ENCODE peak calls at places on chromosomes 3 and 15, in ten cellular contexts. F is sciatic nerve, Q is brain microvascular endothelial cell, A is Right ventricle myocardium superior, T is GF-D8, B is ovary, C is dermis blood vessel endothelial cell, L is endothelial cell, O is A549, X is AG09309. Z is an unnamed sample.

GRCh38 chr15:84953136-84953535 is 28.5 kb upstream of the PDE8A start:
- DNase-seq in F (no peak), Q (no peak), A (no peak), T (no peak), B (no peak), C (peak), L (no peak), O (no peak), X (no peak), Z (no peak)

GRCh38 chr15:68667800-68668625 is 89.2 kb downstream of the CORO2B start:
- DNase-seq in F (peak), Q (no peak), A (no peak), T (no peak), B (no peak), C (no peak), L (no peak), O (no peak), X (no peak), Z (no peak)

GRCh38 chr3:64216706-64217105 is 8.6 kb downstream of the PRICKLE2 start:
- DNase-seq in F (no peak), Q (no peak), A (no peak), T (no peak), B (no peak), C (no peak), L (no peak), O (no peak), X (no peak), Z (no peak)

GRCh38 chr15:33533197-33533596 is 222.4 kb downstream of the RYR3 start:
- DNase-seq in F (no peak), Q (no peak), A (no peak), T (no peak), B (no peak), C (no peak), L (no peak), O (no peak), X (no peak), Z (no peak)

GRCh38 chr3:45041666-45042065 is 15.6 kb downstream of the CLEC3B start:
- DNase-seq in F (no peak), Q (no peak), A (no peak), T (no peak), B (no peak), C (no peak), L (no peak), O (no peak), X (no peak), Z (no peak)

GRCh38 chr3:112858410-112859069 is 11.9 kb upstream of the CD200R1L start:
- DNase-seq in F (no peak), Q (peak), A (no peak), T (peak), B (no peak), C (no peak), L (no peak), O (no peak), X (no peak), Z (no peak)

GRCh38 chr3:147422934-147423599 is 13.9 kb downstream of the ZIC1 start:
- DNase-seq in F (no peak), Q (peak), A (no peak), T (no peak), B (no peak), C (no peak), L (peak), O (no peak), X (no peak), Z (no peak)

GRCh38 chr3:194137314-194138097 is 1.6 kb downstream of the HES1 start:
- DNase-seq in F (peak), Q (peak), A (peak), T (peak), B (peak), C (peak), L (peak), O (peak), X (no peak), Z (peak)

GRCh38 chr15:29822100-29822684 is at the start of gene TJP1:
- DNase-seq in F (peak), Q (peak), A (peak), T (no peak), B (peak), C (peak), L (peak), O (peak), X (no peak), Z (peak)

GRCh38 chr3:46986055-46986730 is 6.7 kb downstream of the NBEAL2 start:
- DNase-seq in F (no peak), Q (no peak), A (peak), T (no peak), B (no peak), C (no peak), L (no peak), O (no peak), X (no peak), Z (no peak)

GRCh38 chr3:61740494-61740893 is 179.1 kb downstream of the PTPRG start:
- DNase-seq in F (no peak), Q (no peak), A (no peak), T (no peak), B (no peak), C (no peak), L (no peak), O (no peak), X (no peak), Z (no peak)

GRCh38 chr15:37098468-37099320 is 1.7 kb downstream of the MEIS2 start:
- DNase-seq in F (no peak), Q (no peak), A (peak), T (no peak), B (peak), C (peak), L (peak), O (peak), X (no peak), Z (peak)

GRCh38 chr3:188052229-188052965 is 101.6 kb upstream of the LPP start:
- DNase-seq in F (peak), Q (peak), A (peak), T (no peak), B (peak), C (peak), L (peak), O (no peak), X (no peak), Z (no peak)